ENCODE peak calls at places on chromosomes 4 and X, in seven cellular contexts. W is K562, U is HepG2, P is HCT116, O is SK-N-SH, X is GM12878, T is H1. L is an unnamed sample.

GRCh38 chr4:108072300-108072699 is 82.6 kb downstream of the HADH start:
- DNase-seq in W (no peak), U (no peak), P (no peak), O (no peak), X (peak; percentile 38), T (no peak), L (no peak)

GRCh38 chr4:40587826-40588225 is 41.8 kb downstream of the RBM47 start:
- DNase-seq in W (no peak), U (no peak), P (no peak), O (no peak), X (no peak), T (no peak), L (peak; percentile 45)

GRCh38 chrX:136636121-136636520 is 11.8 kb upstream of the CD40LG start:
- DNase-seq in W (no peak), U (no peak), P (no peak), O (no peak), X (no peak), T (no peak), L (no peak)

GRCh38 chr4:105992641-105993305 is 97.5 kb downstream of the NPNT start:
- DNase-seq in W (no peak), U (no peak), P (no peak), O (no peak), X (no peak), T (no peak), L (no peak)

GRCh38 chrX:69319376-69319775 is 154.1 kb upstream of the PJA1 start:
- DNase-seq in W (no peak), U (no peak), P (no peak), O (peak; percentile 3), X (no peak), T (no peak), L (no peak)

GRCh38 chr4:113406723-113407016 is 354.9 kb downstream of the CAMK2D start:
- DNase-seq in W (no peak), U (no peak), P (no peak), O (no peak), X (no peak), T (no peak), L (peak; percentile 29)

GRCh38 chr4:97691111-97691605 is 452.1 kb downstream of the STPG2 start:
- DNase-seq in W (no peak), U (no peak), P (no peak), O (no peak), X (no peak), T (no peak), L (no peak)

GRCh38 chrX:37423864-37424569 is 74.9 kb downstream of the PRRG1 start:
- DNase-seq in W (no peak), U (no peak), P (no peak), O (no peak), X (no peak), T (no peak), L (no peak)

GRCh38 chr4:55407119-55407518 is 11.4 kb downstream of the TMEM165 start:
- DNase-seq in W (no peak), U (no peak), P (no peak), O (no peak), X (no peak), T (no peak), L (no peak)

GRCh38 chrX:46620505-46620904 is 46.9 kb downstream of the CHST7 start:
- DNase-seq in W (no peak), U (no peak), P (no peak), O (no peak), X (no peak), T (no peak), L (no peak)

GRCh38 chr4:173167793-173168395 is 717 bp upstream of the GALNT7 start:
- DNase-seq in W (peak; percentile 41), U (no peak), P (peak; percentile 52), O (peak; percentile 63), X (no peak), T (no peak), L (peak; percentile 74)

GRCh38 chr4:142355417-142355930 is 490.6 kb downstream of the INPP4B start:
- DNase-seq in W (no peak), U (no peak), P (no peak), O (no peak), X (no peak), T (no peak), L (no peak)

GRCh38 chrX:151396042-151396826 is 772 bp upstream of the VMA21 start:
- DNase-seq in W (no peak), U (peak; percentile 49), P (no peak), O (peak; percentile 15), X (peak; percentile 2), T (no peak), L (peak; percentile 14)

GRCh38 chrX:19544693-19545305 is 29.5 kb upstream of the MAP3K15 start:
- DNase-seq in W (peak; percentile 50), U (peak; percentile 34), P (peak; percentile 16), O (peak; percentile 76), X (no peak), T (no peak), L (peak; percentile 76)

GRCh38 chrX:139429913-139430312 is 100.6 kb upstream of the F9 start:
- DNase-seq in W (no peak), U (no peak), P (no peak), O (no peak), X (no peak), T (no peak), L (no peak)

GRCh38 chrX:39661508-39661907 is 436.2 kb downstream of the BCOR start:
- DNase-seq in W (no peak), U (no peak), P (no peak), O (no peak), X (no peak), T (no peak), L (no peak)

GRCh38 chrX:23513121-23513520 is 154.2 kb upstream of the PRDX4 start:
- DNase-seq in W (no peak), U (no peak), P (no peak), O (no peak), X (no peak), T (no peak), L (no peak)

GRCh38 chr4:107155366-107155765 is 119.3 kb upstream of the DKK2 start:
- DNase-seq in W (no peak), U (no peak), P (no peak), O (no peak), X (no peak), T (no peak), L (no peak)

GRCh38 chr4:29046166-29046565 is 1674.0 kb upstream of the PCDH7 start:
- DNase-seq in W (no peak), U (no peak), P (no peak), O (no peak), X (no peak), T (no peak), L (peak; percentile 1)

GRCh38 chr4:156575430-156576073 is 396.0 kb downstream of the PDGFC start:
- DNase-seq in W (no peak), U (no peak), P (no peak), O (no peak), X (no peak), T (no peak), L (no peak)

GRCh38 chr4:129676934-129677333 is 581.0 kb downstream of the C4orf33 start:
- DNase-seq in W (no peak), U (no peak), P (no peak), O (no peak), X (no peak), T (no peak), L (no peak)

DNA sequence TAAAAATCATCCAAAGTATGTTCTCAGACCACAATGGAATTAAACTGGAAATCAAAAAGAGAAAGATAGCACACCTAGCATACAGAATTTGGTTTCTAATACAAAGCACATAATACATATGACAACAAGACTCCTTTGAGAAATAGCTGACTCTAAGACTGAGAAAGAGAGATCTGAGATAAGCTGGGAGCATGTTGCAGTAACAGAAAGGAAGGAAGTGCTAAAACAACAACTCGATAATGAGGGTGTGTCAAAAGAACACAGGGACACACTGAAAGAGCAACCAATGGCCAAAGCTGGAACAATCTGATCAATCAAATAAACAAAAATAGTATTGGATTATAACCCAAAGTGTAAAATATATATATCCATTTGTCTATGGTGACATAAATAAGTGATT is 586.6 kb downstream of the C4orf33 start:
- DNase-seq in W (no peak), U (no peak), P (no peak), O (no peak), X (no peak), T (no peak), L (no peak)
- TF ChIP-seq JUND in W (no peak), U (no peak), P (no peak), O (no peak), X (no peak), T (no peak), L (no peak)

DNA sequence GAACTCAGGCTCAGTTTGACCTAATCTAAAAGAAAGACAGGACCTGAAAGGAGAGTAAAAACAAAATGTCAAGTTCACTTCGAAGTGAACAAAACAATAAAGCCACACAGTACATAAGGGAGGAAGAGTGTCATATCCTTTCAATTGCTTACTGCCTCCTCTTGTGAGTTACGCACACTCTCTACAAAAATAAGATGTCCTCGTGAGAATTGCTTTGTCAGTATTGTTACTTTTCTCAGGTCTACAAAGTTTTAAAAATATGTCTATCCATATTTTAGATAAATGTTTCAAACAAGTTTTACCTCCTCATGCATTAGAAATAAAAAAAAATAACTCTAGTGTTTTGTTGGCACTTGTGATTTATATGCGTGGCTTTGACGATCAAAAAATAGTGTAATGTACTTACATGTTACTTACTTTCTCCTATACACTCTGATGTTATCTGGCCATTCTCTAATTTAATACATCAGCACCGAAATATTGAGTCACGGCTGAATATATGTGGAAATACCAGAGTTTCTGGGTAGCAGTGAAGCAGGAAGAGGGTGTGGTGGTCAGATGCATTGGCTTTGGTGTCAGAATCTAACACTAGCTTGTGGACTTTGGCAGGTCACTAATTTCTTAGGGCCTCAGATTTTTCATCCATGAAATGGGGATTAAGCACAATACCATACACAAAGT is 8.1 kb upstream of the MRPL1 start:
- DNase-seq in W (no peak), U (no peak), P (no peak), O (no peak), X (no peak), T (no peak), L (no peak)
- TF ChIP-seq JUND in W (no peak), U (no peak), P (no peak), O (no peak), X (no peak), T (no peak), L (no peak)

GRCh38 chr4:206054-206453 is 81.8 kb downstream of the ZNF718 start:
- DNase-seq in W (no peak), U (no peak), P (no peak), O (no peak), X (no peak), T (no peak), L (no peak)
- TF ChIP-seq JUND in W (no peak), U (no peak), P (no peak), O (no peak), X (no peak), T (no peak), L (no peak)

GRCh38 chr4:93187441-93187840 is 641.1 kb upstream of the ATOH1 start:
- DNase-seq in W (no peak), U (no peak), P (no peak), O (no peak), X (no peak), T (no peak), L (no peak)

GRCh38 chr4:93186846-93187245 is 641.7 kb upstream of the ATOH1 start:
- DNase-seq in W (no peak), U (no peak), P (no peak), O (no peak), X (no peak), T (no peak), L (no peak)

GRCh38 chr4:93182722-93183121 is 645.8 kb upstream of the ATOH1 start:
- DNase-seq in W (no peak), U (no peak), P (no peak), O (no peak), X (no peak), T (no peak), L (no peak)

GRCh38 chr4:93183589-93183988 is 645.0 kb upstream of the ATOH1 start:
- DNase-seq in W (no peak), U (no peak), P (no peak), O (no peak), X (no peak), T (no peak), L (peak; percentile 52)

GRCh38 chr4:93184093-93184492 is 644.5 kb upstream of the ATOH1 start:
- DNase-seq in W (no peak), U (no peak), P (no peak), O (no peak), X (no peak), T (no peak), L (no peak)
- TF ChIP-seq JUND in W (no peak), U (no peak), P (no peak), O (no peak), X (no peak), T (no peak), L (no peak)

L was measured in T47D.